ENCODE peak calls at places on chromosomes 12 and 14, in nine cellular contexts. One of them, this sample, is unnamed.

GRCh38 chr14:80364274-80364673 is 153.0 kb upstream of the DIO2 start:
- DNase-seq in CD4-positive, alpha-beta T cell: no peak
- DNase-seq in mucosa of descending colon: no peak
- DNase-seq in EH: peak; percentile 41
- DNase-seq in tibial artery: no peak
- DNase-seq in fibroblast of the aortic adventitia: peak; percentile 51
- DNase-seq in stomach: no peak
- DNase-seq in activated CD4-positive, alpha-beta T cell treated with anti-CD3 and anti-CD28 coated beads, Interleukin-2, amount 50 U/mL, for 4 hours: no peak
- DNase-seq in RWPE1: peak; percentile 8
- DNase-seq in this sample: peak; percentile 15

GRCh38 chr14:90419200-90419599 is 22.4 kb downstream of the CALM1 start:
- DNase-seq in CD4-positive, alpha-beta T cell: no peak
- DNase-seq in mucosa of descending colon: peak; percentile 59
- DNase-seq in EH: peak; percentile 94
- DNase-seq in tibial artery: peak; percentile 79
- DNase-seq in fibroblast of the aortic adventitia: peak; percentile 92
- DNase-seq in stomach: peak; percentile 74
- DNase-seq in activated CD4-positive, alpha-beta T cell treated with anti-CD3 and anti-CD28 coated beads, Interleukin-2, amount 50 U/mL, for 4 hours: no peak
- DNase-seq in RWPE1: peak; percentile 84
- DNase-seq in this sample: peak; percentile 96

GRCh38 chr14:70822706-70823185 is 13.4 kb upstream of the MAP3K9 start:
- DNase-seq in CD4-positive, alpha-beta T cell: no peak
- DNase-seq in mucosa of descending colon: peak; percentile 48
- DNase-seq in EH: no peak
- DNase-seq in tibial artery: peak; percentile 25
- DNase-seq in fibroblast of the aortic adventitia: no peak
- DNase-seq in stomach: peak; percentile 41
- DNase-seq in activated CD4-positive, alpha-beta T cell treated with anti-CD3 and anti-CD28 coated beads, Interleukin-2, amount 50 U/mL, for 4 hours: no peak
- DNase-seq in RWPE1: no peak
- DNase-seq in this sample: peak; percentile 66

GRCh38 chr12:96157427-96157826 is 36.7 kb upstream of the ELK3 start:
- DNase-seq in CD4-positive, alpha-beta T cell: no peak
- DNase-seq in mucosa of descending colon: no peak
- DNase-seq in EH: no peak
- DNase-seq in tibial artery: no peak
- DNase-seq in fibroblast of the aortic adventitia: no peak
- DNase-seq in stomach: no peak
- DNase-seq in activated CD4-positive, alpha-beta T cell treated with anti-CD3 and anti-CD28 coated beads, Interleukin-2, amount 50 U/mL, for 4 hours: no peak
- DNase-seq in RWPE1: no peak
- DNase-seq in this sample: no peak

GRCh38 chr14:74913986-74914573 is 9.0 kb downstream of the RPS6KL1 start:
- DNase-seq in CD4-positive, alpha-beta T cell: no peak
- DNase-seq in mucosa of descending colon: peak; percentile 62
- DNase-seq in EH: peak; percentile 74
- DNase-seq in tibial artery: peak; percentile 86
- DNase-seq in fibroblast of the aortic adventitia: peak; percentile 87
- DNase-seq in stomach: peak; percentile 65
- DNase-seq in activated CD4-positive, alpha-beta T cell treated with anti-CD3 and anti-CD28 coated beads, Interleukin-2, amount 50 U/mL, for 4 hours: no peak
- DNase-seq in RWPE1: peak; percentile 73
- DNase-seq in this sample: peak; percentile 86

GRCh38 chr12:116558280-116559079 is 701 bp upstream of the MAP1LC3B2 start:
- DNase-seq in CD4-positive, alpha-beta T cell: no peak
- DNase-seq in mucosa of descending colon: no peak
- DNase-seq in EH: no peak
- DNase-seq in tibial artery: no peak
- DNase-seq in fibroblast of the aortic adventitia: no peak
- DNase-seq in stomach: no peak
- DNase-seq in activated CD4-positive, alpha-beta T cell treated with anti-CD3 and anti-CD28 coated beads, Interleukin-2, amount 50 U/mL, for 4 hours: no peak
- DNase-seq in RWPE1: no peak
- DNase-seq in this sample: no peak

GRCh38 chr14:53888535-53889386 is 67.9 kb downstream of the BMP4 start:
- DNase-seq in CD4-positive, alpha-beta T cell: no peak
- DNase-seq in mucosa of descending colon: peak; percentile 65
- DNase-seq in EH: no peak
- DNase-seq in tibial artery: no peak
- DNase-seq in fibroblast of the aortic adventitia: no peak
- DNase-seq in stomach: no peak
- DNase-seq in activated CD4-positive, alpha-beta T cell treated with anti-CD3 and anti-CD28 coated beads, Interleukin-2, amount 50 U/mL, for 4 hours: no peak
- DNase-seq in RWPE1: no peak
- DNase-seq in this sample: no peak

GRCh38 chr12:51210690-51211395 is 7.0 kb downstream of the POU6F1 start:
- DNase-seq in CD4-positive, alpha-beta T cell: no peak
- DNase-seq in mucosa of descending colon: no peak
- DNase-seq in EH: no peak
- DNase-seq in tibial artery: no peak
- DNase-seq in fibroblast of the aortic adventitia: no peak
- DNase-seq in stomach: no peak
- DNase-seq in activated CD4-positive, alpha-beta T cell treated with anti-CD3 and anti-CD28 coated beads, Interleukin-2, amount 50 U/mL, for 4 hours: no peak
- DNase-seq in RWPE1: no peak
- DNase-seq in this sample: no peak

GRCh38 chr12:89690925-89691324 is 17.7 kb downstream of the ATP2B1 start:
- DNase-seq in CD4-positive, alpha-beta T cell: no peak
- DNase-seq in mucosa of descending colon: no peak
- DNase-seq in EH: peak; percentile 17
- DNase-seq in tibial artery: no peak
- DNase-seq in fibroblast of the aortic adventitia: no peak
- DNase-seq in stomach: no peak
- DNase-seq in activated CD4-positive, alpha-beta T cell treated with anti-CD3 and anti-CD28 coated beads, Interleukin-2, amount 50 U/mL, for 4 hours: no peak
- DNase-seq in RWPE1: no peak
- DNase-seq in this sample: no peak

GRCh38 chr12:67430708-67431335 is 161.7 kb downstream of the CAND1 start:
- DNase-seq in CD4-positive, alpha-beta T cell: no peak
- DNase-seq in mucosa of descending colon: no peak
- DNase-seq in EH: peak; percentile 23
- DNase-seq in tibial artery: peak; percentile 79
- DNase-seq in fibroblast of the aortic adventitia: peak; percentile 88
- DNase-seq in stomach: no peak
- DNase-seq in activated CD4-positive, alpha-beta T cell treated with anti-CD3 and anti-CD28 coated beads, Interleukin-2, amount 50 U/mL, for 4 hours: no peak
- DNase-seq in RWPE1: no peak
- DNase-seq in this sample: no peak

GRCh38 chr12:99948380-99948779 is 36.4 kb downstream of the ANKS1B start:
- DNase-seq in CD4-positive, alpha-beta T cell: no peak
- DNase-seq in mucosa of descending colon: no peak
- DNase-seq in EH: no peak
- DNase-seq in tibial artery: no peak
- DNase-seq in fibroblast of the aortic adventitia: no peak
- DNase-seq in stomach: no peak
- DNase-seq in activated CD4-positive, alpha-beta T cell treated with anti-CD3 and anti-CD28 coated beads, Interleukin-2, amount 50 U/mL, for 4 hours: no peak
- DNase-seq in RWPE1: no peak
- DNase-seq in this sample: no peak

GRCh38 chr12:87491089-87491488 is 538.1 kb downstream of the C12orf50 start:
- DNase-seq in CD4-positive, alpha-beta T cell: no peak
- DNase-seq in mucosa of descending colon: no peak
- DNase-seq in EH: no peak
- DNase-seq in tibial artery: no peak
- DNase-seq in fibroblast of the aortic adventitia: no peak
- DNase-seq in stomach: no peak
- DNase-seq in activated CD4-positive, alpha-beta T cell treated with anti-CD3 and anti-CD28 coated beads, Interleukin-2, amount 50 U/mL, for 4 hours: no peak
- DNase-seq in RWPE1: no peak
- DNase-seq in this sample: no peak

GRCh38 chr14:104091061-104091926 is 5.8 kb downstream of the ASPG start:
- DNase-seq in CD4-positive, alpha-beta T cell: no peak
- DNase-seq in mucosa of descending colon: peak; percentile 21
- DNase-seq in EH: no peak
- DNase-seq in tibial artery: peak; percentile 17
- DNase-seq in fibroblast of the aortic adventitia: no peak
- DNase-seq in stomach: no peak
- DNase-seq in activated CD4-positive, alpha-beta T cell treated with anti-CD3 and anti-CD28 coated beads, Interleukin-2, amount 50 U/mL, for 4 hours: no peak
- DNase-seq in RWPE1: no peak
- DNase-seq in this sample: no peak